ENCODE peak calls at places on chromosomes 11 and 22, in ten cellular contexts. G, V, P, J, D, K, E, X, U and M are unnamed samples.

GRCh38 chr11:77395460-77396175 is 78.3 kb downstream of the PAK1 start:
- DNase-seq in G (no peak), V (no peak), P (no peak), J (no peak), D (no peak), K (no peak), E (no peak), X (no peak), U (peak), M (no peak)

GRCh38 chr22:36234919-36235318 is 4.4 kb downstream of the APOL2 start:
- DNase-seq in G (no peak), V (no peak), P (no peak), J (no peak), D (peak), K (no peak), E (no peak), X (no peak), U (no peak), M (no peak)

GRCh38 chr11:76615950-76616349 is 54.6 kb downstream of the LRRC32 start:
- DNase-seq in G (no peak), V (no peak), P (no peak), J (peak), D (peak), K (peak), E (no peak), X (peak), U (no peak), M (peak)

GRCh38 chr11:65047581-65048422 is 6.8 kb downstream of the SAC3D1 start:
- DNase-seq in G (peak), V (no peak), P (no peak), J (no peak), D (peak), K (peak), E (no peak), X (peak), U (no peak), M (peak)

GRCh38 chr22:24089951-24090350 is 78.8 kb downstream of the CABIN1 start:
- DNase-seq in G (no peak), V (no peak), P (no peak), J (no peak), D (no peak), K (no peak), E (no peak), X (peak), U (no peak), M (no peak)

GRCh38 chr22:23522642-23523251 is 57.3 kb downstream of the IGLL1 start:
- DNase-seq in G (no peak), V (no peak), P (peak), J (peak), D (peak), K (peak), E (peak), X (no peak), U (no peak), M (peak)

GRCh38 chr22:37896181-37896592 is 9.9 kb upstream of the MICALL1 start:
- DNase-seq in G (no peak), V (peak), P (no peak), J (no peak), D (peak), K (peak), E (no peak), X (no peak), U (no peak), M (peak)

GRCh38 chr11:28482666-28483065 is 374.5 kb downstream of the METTL15 start:
- DNase-seq in G (no peak), V (no peak), P (no peak), J (no peak), D (no peak), K (no peak), E (no peak), X (no peak), U (no peak), M (no peak)

GRCh38 chr11:9565822-9566560 is 7.5 kb upstream of the WEE1 start:
- DNase-seq in G (peak), V (peak), P (peak), J (peak), D (peak), K (peak), E (no peak), X (peak), U (peak), M (peak)

GRCh38 chr11:22216940-22217339 is 24.1 kb downstream of the ANO5 start:
- DNase-seq in G (no peak), V (no peak), P (no peak), J (no peak), D (no peak), K (no peak), E (no peak), X (no peak), U (no peak), M (no peak)

GRCh38 chr11:12598330-12599256 is 75.6 kb upstream of the TEAD1 start:
- DNase-seq in G (no peak), V (peak), P (no peak), J (peak), D (peak), K (peak), E (no peak), X (no peak), U (no peak), M (peak)

GRCh38 chr11:134027671-134028070 is 41.2 kb upstream of the JAM3 start:
- DNase-seq in G (no peak), V (no peak), P (no peak), J (no peak), D (no peak), K (no peak), E (no peak), X (no peak), U (no peak), M (no peak)

GRCh38 chr22:47534150-47535133 is 772.0 kb downstream of the TBC1D22A start:
- DNase-seq in G (no peak), V (no peak), P (no peak), J (no peak), D (no peak), K (no peak), E (no peak), X (no peak), U (no peak), M (no peak)

GRCh38 chr11:71927813-71928738 is at the start of gene XNDC1N:
- DNase-seq in G (peak), V (peak), P (peak), J (no peak), D (peak), K (peak), E (peak), X (peak), U (peak), M (peak)

GRCh38 chr22:46445771-46446485 is 91.5 kb downstream of the CELSR1 start:
- DNase-seq in G (no peak), V (no peak), P (no peak), J (no peak), D (no peak), K (no peak), E (no peak), X (no peak), U (no peak), M (no peak)

GRCh38 chr22:23466351-23466750 is 113.7 kb downstream of the IGLL1 start:
- DNase-seq in G (no peak), V (no peak), P (no peak), J (no peak), D (no peak), K (no peak), E (no peak), X (no peak), U (no peak), M (no peak)

GRCh38 chr11:22779850-22780249 is 49.8 kb downstream of the SVIP start:
- DNase-seq in G (no peak), V (no peak), P (no peak), J (no peak), D (no peak), K (no peak), E (no peak), X (no peak), U (no peak), M (no peak)

GRCh38 chr11:119538748-119539147 is 115.8 kb upstream of the THY1 start:
- DNase-seq in G (no peak), V (peak), P (no peak), J (no peak), D (peak), K (no peak), E (no peak), X (no peak), U (no peak), M (no peak)

GRCh38 chr11:128341280-128341679 is 246.1 kb downstream of the ETS1 start:
- DNase-seq in G (no peak), V (peak), P (no peak), J (no peak), D (peak), K (peak), E (no peak), X (no peak), U (no peak), M (peak)

GRCh38 chr11:404551-405264 is 10.1 kb downstream of the SIGIRR start:
- DNase-seq in G (no peak), V (no peak), P (no peak), J (no peak), D (no peak), K (no peak), E (peak), X (peak), U (no peak), M (no peak)

GRCh38 chr11:1750481-1750839 is at the start of gene IFITM10:
- DNase-seq in G (no peak), V (peak), P (peak), J (no peak), D (peak), K (no peak), E (no peak), X (no peak), U (peak), M (peak)

DNA sequence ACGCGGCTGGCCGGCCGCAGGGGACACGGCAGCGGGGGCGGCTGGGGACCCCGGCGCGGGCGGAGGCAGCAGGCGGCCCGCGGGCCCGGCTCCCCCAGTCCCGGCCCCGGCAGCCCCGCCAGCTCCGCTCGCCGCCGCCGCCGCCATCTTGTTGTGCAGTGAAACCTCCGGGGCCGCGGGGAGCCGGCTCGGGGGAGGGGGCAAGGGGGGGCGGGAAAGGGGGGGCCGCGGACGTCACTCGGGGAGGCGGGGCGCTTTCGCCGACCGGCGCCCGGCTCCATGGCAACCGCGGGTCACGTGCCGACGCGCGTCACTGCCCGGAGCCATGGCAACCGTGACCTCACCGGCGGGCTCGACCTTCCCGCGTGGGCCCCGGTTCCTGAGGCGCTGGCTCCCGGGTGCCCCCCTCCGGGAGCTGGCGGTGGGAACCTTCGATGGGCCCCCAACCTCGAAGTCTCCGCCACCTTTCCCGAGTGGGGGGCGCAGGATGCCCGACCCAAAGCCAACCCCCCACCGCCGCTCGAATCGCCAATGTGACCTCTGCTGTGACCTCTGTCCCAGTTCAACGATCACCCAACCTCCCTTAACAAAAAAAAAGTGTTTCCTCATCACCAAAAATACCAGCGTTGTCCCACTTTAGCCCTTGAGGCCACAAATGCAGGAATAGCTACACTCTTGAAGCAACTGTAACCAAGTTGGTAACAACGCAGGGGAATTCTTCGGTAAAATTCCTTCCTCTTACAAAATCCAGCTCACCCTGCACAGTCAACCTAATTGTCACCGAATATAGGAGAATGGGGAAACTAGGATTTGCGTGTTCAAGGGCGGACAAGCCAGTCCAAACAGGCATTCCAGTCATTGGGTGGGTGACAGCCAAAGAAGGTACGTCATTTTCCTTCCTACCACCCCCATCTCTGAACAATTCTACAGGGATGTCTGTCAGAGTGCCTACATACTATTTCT is at the start of gene SIK3:
- DNase-seq in G (peak), V (peak), P (peak), J (peak), D (peak), K (peak), E (peak), X (peak), U (peak), M (peak)
- TF ChIP-seq CTCF in G (peak), V (peak), P (peak), J (peak), D (peak), K (peak), E (no peak), X (peak), U (peak), M (peak)

GRCh38 chr11:118002541-118003019 is 16.4 kb downstream of the IL10RA start:
- DNase-seq in G (peak), V (peak), P (peak), J (no peak), D (peak), K (no peak), E (no peak), X (peak), U (no peak), M (peak)

GRCh38 chr11:118002010-118002540 is 15.9 kb downstream of the IL10RA start:
- DNase-seq in G (no peak), V (no peak), P (no peak), J (no peak), D (no peak), K (no peak), E (no peak), X (no peak), U (no peak), M (no peak)

GRCh38 chr11:118000850-118001228 is 14.6 kb downstream of the IL10RA start:
- DNase-seq in G (no peak), V (no peak), P (no peak), J (no peak), D (no peak), K (no peak), E (no peak), X (no peak), U (no peak), M (no peak)

GRCh38 chr11:118000067-118000849 is 14.1 kb downstream of the IL10RA start:
- DNase-seq in G (no peak), V (no peak), P (no peak), J (no peak), D (no peak), K (no peak), E (no peak), X (no peak), U (no peak), M (no peak)

DNA sequence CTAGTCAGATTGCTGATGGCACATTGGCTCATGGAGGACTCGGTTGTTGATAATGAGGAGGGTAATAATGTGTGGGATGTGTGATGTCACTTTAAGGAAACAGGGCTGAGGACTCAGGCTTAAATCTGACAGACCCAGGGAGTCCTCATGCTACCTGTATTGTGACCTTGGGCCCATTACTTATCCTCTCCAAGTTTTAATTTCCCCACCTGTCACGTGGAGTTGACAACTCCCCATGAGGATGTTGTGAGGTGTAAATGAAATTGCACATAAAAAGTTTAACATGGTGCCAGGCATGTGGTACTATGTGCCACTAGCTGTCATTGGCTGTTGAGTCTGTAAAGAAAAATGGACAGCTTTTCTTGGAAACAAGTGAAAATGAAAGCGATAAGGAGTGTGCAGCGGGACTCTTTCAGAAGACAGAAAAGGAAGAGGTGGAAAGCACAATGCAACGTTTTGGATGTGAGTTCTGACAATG is 15.3 kb downstream of the IL10RA start:
- DNase-seq in G (no peak), V (no peak), P (no peak), J (no peak), D (no peak), K (no peak), E (no peak), X (no peak), U (no peak), M (no peak)
- H3K4me3 ChIP-seq in G (no peak), V (no peak), P (no peak), J (no peak), D (no peak), K (no peak), E (no peak), X (no peak), U (no peak), M (no peak)

GRCh38 chr11:112564228-112564955 is 303.7 kb upstream of the PLET1 start:
- DNase-seq in G (no peak), V (peak), P (no peak), J (peak), D (peak), K (peak), E (no peak), X (no peak), U (peak), M (peak)
- TF ChIP-seq CTCF in G (no peak), V (no peak), P (no peak), J (no peak), D (no peak), K (no peak), E (no peak), X (no peak), U (no peak), M (no peak)

DNA sequence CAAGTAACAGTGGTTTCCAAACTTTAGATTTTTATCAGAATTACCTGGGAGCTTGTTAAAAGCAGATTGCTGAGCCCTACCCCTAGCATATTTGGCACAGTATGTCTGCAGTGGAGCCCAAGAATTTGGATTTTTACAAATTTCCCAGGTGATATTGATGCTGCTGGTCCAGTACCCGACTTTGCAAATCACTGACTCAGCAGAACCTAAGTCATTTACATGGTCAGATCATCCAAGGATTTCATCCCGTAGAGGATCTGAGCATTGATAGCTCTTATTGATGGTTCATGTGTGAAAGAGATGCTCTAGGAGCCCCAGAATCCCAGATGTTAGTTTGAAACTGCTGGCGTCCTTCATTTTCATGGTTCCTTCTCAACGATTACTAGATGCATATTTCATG is 6.0 kb downstream of the C11orf97 start:
- DNase-seq in G (no peak), V (no peak), P (no peak), J (no peak), D (no peak), K (no peak), E (no peak), X (no peak), U (no peak), M (no peak)
- H3K4me3 ChIP-seq in G (no peak), V (no peak), P (no peak), J (no peak), D (no peak), K (no peak), E (no peak), X (no peak), U (no peak), M (no peak)

GRCh38 chr11:27362032-27362431 is 983 bp downstream of the CCDC34 start:
- DNase-seq in G (no peak), V (no peak), P (no peak), J (no peak), D (no peak), K (no peak), E (no peak), X (no peak), U (no peak), M (no peak)

GRCh38 chr11:27367881-27368280 is 4.9 kb upstream of the CCDC34 start:
- DNase-seq in G (no peak), V (no peak), P (no peak), J (no peak), D (no peak), K (no peak), E (no peak), X (no peak), U (no peak), M (no peak)

GRCh38 chr11:27363576-27364115 is 631 bp upstream of the CCDC34 start:
- DNase-seq in G (no peak), V (no peak), P (no peak), J (no peak), D (no peak), K (no peak), E (no peak), X (no peak), U (no peak), M (no peak)

GRCh38 chr11:27358306-27358705 is 4.7 kb downstream of the CCDC34 start:
- DNase-seq in G (no peak), V (peak), P (no peak), J (no peak), D (peak), K (peak), E (no peak), X (no peak), U (no peak), M (peak)

GRCh38 chr11:27362749-27363575 is at the start of gene CCDC34:
- DNase-seq in G (peak), V (peak), P (peak), J (peak), D (peak), K (peak), E (peak), X (peak), U (peak), M (peak)
- TF ChIP-seq CTCF in G (peak), V (no peak), P (no peak), J (no peak), D (no peak), K (no peak), E (no peak), X (no peak), U (no peak), M (no peak)

DNA sequence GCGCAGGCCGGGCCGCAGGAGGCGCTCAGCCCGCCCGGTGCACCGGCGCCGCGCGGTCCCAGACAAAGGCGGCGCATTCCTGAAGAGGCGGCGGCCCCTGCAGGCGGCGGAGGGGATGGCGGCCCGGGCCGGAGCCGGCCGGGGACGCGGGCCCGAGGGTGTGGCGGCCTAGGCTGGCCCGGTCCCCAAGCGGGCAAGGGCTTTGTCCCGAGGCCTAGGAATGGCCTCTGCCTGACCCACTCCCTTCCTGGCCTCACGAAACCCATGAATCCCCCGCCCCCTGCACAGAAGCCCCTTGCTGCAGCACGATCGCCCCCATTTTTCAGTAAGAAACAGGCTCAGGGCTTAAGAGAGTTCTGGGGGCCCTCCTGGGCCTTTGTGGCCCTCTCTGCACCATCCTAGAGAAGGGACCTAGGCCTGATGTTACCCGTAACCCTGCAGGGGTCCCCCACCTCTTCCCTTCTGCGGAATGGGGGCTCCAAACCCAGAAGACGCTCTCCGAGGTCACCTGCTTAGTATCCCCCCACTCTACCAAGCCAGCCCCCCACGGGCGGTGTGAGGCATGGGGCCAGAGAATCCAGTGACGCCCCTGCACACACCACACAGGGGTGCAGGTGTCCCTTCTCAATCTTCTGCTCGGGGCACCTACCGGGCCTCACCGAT is 363 bp upstream of the RTN4R start:
- DNase-seq in G (peak), V (peak), P (peak), J (no peak), D (peak), K (peak), E (no peak), X (no peak), U (peak), M (peak)
- H3K4me3 ChIP-seq in G (peak), V (no peak), P (peak), J (no peak), D (peak), K (no peak), E (no peak), X (peak), U (no peak), M (no peak)

GRCh38 chr22:43883012-43883661 is 8.7 kb downstream of the PNPLA5 start:
- DNase-seq in G (no peak), V (peak), P (peak), J (peak), D (peak), K (peak), E (no peak), X (peak), U (peak), M (peak)
- TF ChIP-seq CTCF in G (no peak), V (peak), P (peak), J (peak), D (peak), K (peak), E (peak), X (peak), U (no peak), M (peak)